ENCODE peak calls at places on chromosomes 6 and 20, in five cellular contexts. E, O, P, J and S are unnamed samples.

GRCh38 chr20:32536861-32537656 is 48.1 kb downstream of the NOL4L start:
- DNase-seq in O (no peak), J (peak), P (peak), E (no peak), S (no peak)

GRCh38 chr6:47579040-47579439 is 101.5 kb downstream of the CD2AP start:
- DNase-seq in J (no peak), E (no peak), P (no peak), O (no peak), S (no peak)

GRCh38 chr6:107075951-107076381 is 39.3 kb downstream of the BEND3 start:
- DNase-seq in E (peak), J (no peak), O (no peak), P (no peak), S (no peak)

GRCh38 chr6:168315626-168316025 is 4.0 kb downstream of the DACT2 start:
- DNase-seq in E (no peak), J (no peak), O (no peak), P (no peak), S (no peak)

GRCh38 chr6:32424584-32424983 is 15.1 kb upstream of the HLA-DRA start:
- DNase-seq in O (no peak), J (no peak), P (no peak), E (no peak), S (no peak)

GRCh38 chr6:291148-291696 is 1.1 kb upstream of the DUSP22 start:
- DNase-seq in J (peak), E (peak), O (no peak), P (no peak), S (no peak)

GRCh38 chr6:168197636-168198301 is 118.8 kb upstream of the FRMD1 start:
- DNase-seq in O (no peak), E (no peak), J (no peak), P (peak), S (no peak)

GRCh38 chr6:71254323-71254722 is 34.3 kb upstream of the OGFRL1 start:
- DNase-seq in O (no peak), E (no peak), P (no peak), J (no peak), S (no peak)

GRCh38 chr6:24566020-24566752 is 71.4 kb downstream of the ALDH5A1 start:
- DNase-seq in P (no peak), E (no peak), O (no peak), J (peak), S (no peak)

GRCh38 chr6:74733830-74734591 is 471.8 kb downstream of the COL12A1 start:
- DNase-seq in E (no peak), J (no peak), P (no peak), O (no peak), S (no peak)

GRCh38 chr20:8855315-8855714 is 213.6 kb upstream of the PLCB4 start:
- DNase-seq in P (no peak), O (peak), J (no peak), E (no peak), S (no peak)

GRCh38 chr6:162533009-162533400 is 194.6 kb downstream of the PRKN start:
- DNase-seq in E (peak), J (no peak), P (no peak), O (no peak), S (no peak)

GRCh38 chr20:3706774-3707507 is 5.5 kb downstream of the SIGLEC1 start:
- DNase-seq in P (no peak), J (no peak), E (no peak), O (no peak), S (no peak)

GRCh38 chr20:11453430-11453829 is 464.3 kb upstream of the BTBD3 start:
- DNase-seq in J (no peak), E (peak), O (no peak), P (no peak), S (no peak)

GRCh38 chr20:56628873-56629463 is at the start of gene TFAP2C:
- DNase-seq in P (no peak), E (peak), O (peak), J (peak), S (peak)

GRCh38 chr20:51661609-51662178 is 106.5 kb downstream of the ATP9A start:
- DNase-seq in P (peak), E (peak), J (peak), O (no peak), S (peak)

GRCh38 chr6:7000825-7001777 is 106.7 kb upstream of the RREB1 start:
- DNase-seq in J (no peak), E (no peak), O (no peak), P (no peak), S (no peak)

GRCh38 chr6:74248966-74249365 is 553.0 kb downstream of the CD109 start:
- DNase-seq in O (no peak), E (no peak), P (no peak), J (no peak), S (no peak)

GRCh38 chr20:61682998-61683681 is 382.5 kb downstream of the TAF4 start:
- DNase-seq in P (no peak), E (no peak), O (no peak), J (no peak), S (no peak)

GRCh38 chr20:35387334-35387733 is 24.4 kb downstream of the UQCC1 start:
- DNase-seq in O (no peak), J (no peak), P (no peak), E (no peak), S (no peak)

GRCh38 chr6:141394565-141395051 is 738.1 kb upstream of the GJE1 start:
- DNase-seq in P (no peak), O (no peak), J (no peak), E (no peak), S (no peak)

GRCh38 chr6:54093306-54093705 is 17.9 kb upstream of the MLIP start:
- DNase-seq in J (no peak), P (no peak), E (no peak), O (no peak), S (no peak)

GRCh38 chr6:116158641-116159040 is 32.7 kb upstream of the COL10A1 start:
- DNase-seq in O (no peak), P (no peak), J (no peak), E (no peak), S (no peak)

GRCh38 chr20:62616728-62617621 is 25.3 kb upstream of the SLCO4A1 start:
- DNase-seq in P (peak), J (peak), E (peak), O (peak), S (peak)

GRCh38 chr20:62569615-62570014 is 72.7 kb upstream of the SLCO4A1 start:
- DNase-seq in O (no peak), P (no peak), E (no peak), J (no peak), S (no peak)

GRCh38 chr20:23093613-23094012 is 7.5 kb upstream of the CD93 start:
- DNase-seq in P (no peak), E (no peak), J (no peak), O (no peak), S (no peak)

GRCh38 chr6:105184921-105185320 is 5.1 kb upstream of the POPDC3 start:
- DNase-seq in O (no peak), J (no peak), E (no peak), P (no peak), S (peak)

GRCh38 chr6:37254881-37255280 is 2.7 kb upstream of the TBC1D22B start:
- DNase-seq in J (no peak), E (no peak), P (no peak), O (no peak), S (no peak)

GRCh38 chr6:72748759-72749158 is 126.9 kb downstream of the KCNQ5 start:
- DNase-seq in O (no peak), J (no peak), E (peak), P (no peak), S (peak)

GRCh38 chr6:7047966-7048365 is 59.8 kb upstream of the RREB1 start:
- DNase-seq in P (no peak), E (peak), J (peak), O (no peak), S (no peak)

GRCh38 chr6:18446771-18447170 is 59.6 kb downstream of the RNF144B start:
- DNase-seq in E (no peak), J (no peak), P (no peak), O (no peak), S (no peak)

GRCh38 chr20:57316795-57317201 is 12.8 kb upstream of the SPO11 start:
- DNase-seq in P (peak), O (no peak), E (no peak), J (no peak), S (no peak)

GRCh38 chr20:57876163-57876562 is 166.3 kb upstream of the PMEPA1 start:
- DNase-seq in E (no peak), O (no peak), P (peak), J (no peak), S (no peak)

GRCh38 chr6:125195526-125195925 is 42.0 kb downstream of the TPD52L1 start:
- DNase-seq in E (no peak), J (no peak), O (no peak), P (no peak), S (no peak)

GRCh38 chr6:125197795-125198269 is 44.3 kb downstream of the TPD52L1 start:
- DNase-seq in E (peak), J (peak), P (no peak), O (peak), S (no peak)

GRCh38 chr6:125200986-125201385 is 47.4 kb downstream of the TPD52L1 start:
- DNase-seq in E (no peak), O (no peak), P (no peak), J (no peak), S (no peak)

GRCh38 chr6:125196613-125197012 is 43.0 kb downstream of the TPD52L1 start:
- DNase-seq in P (no peak), J (no peak), E (no peak), O (no peak), S (no peak)

DNA sequence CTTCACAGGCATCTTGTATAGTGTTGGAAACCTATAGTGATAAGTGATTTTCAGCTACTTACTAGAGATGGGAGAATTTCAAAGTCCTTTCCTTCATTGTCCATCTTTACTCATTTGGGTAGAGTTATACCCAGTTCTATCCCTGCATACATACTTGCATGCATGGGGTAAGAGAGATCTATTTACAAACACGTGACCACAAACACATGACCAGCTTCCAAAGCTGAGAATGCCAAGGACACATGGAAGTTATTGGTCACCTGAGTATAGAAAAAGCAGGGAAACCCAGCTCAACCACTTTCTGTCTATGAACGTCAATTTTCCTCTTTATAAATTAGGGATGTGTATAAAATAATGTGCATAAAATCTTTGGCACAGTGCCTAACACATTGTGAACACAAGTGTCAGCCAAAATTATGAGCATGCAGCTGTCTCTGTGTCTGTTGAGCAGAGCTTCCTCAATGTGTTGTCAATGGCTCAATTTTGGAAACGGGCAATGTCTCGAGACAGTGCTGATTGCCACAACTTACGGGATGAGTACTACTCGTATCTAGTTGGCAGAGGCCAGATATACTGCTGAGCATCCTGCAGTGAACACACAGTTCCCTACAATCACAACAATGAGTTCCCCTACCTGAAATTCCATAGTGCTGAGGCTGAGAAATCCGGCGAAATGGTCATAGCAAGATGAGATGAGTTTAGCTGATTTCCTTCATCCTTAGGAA is 44.9 kb downstream of the TPD52L1 start:
- DNase-seq in E (peak), O (no peak), J (no peak), P (no peak), S (no peak)
- H3K27ac ChIP-seq in E (peak), O (peak), J (peak), P (no peak), S (no peak)

GRCh38 chr20:19964289-19965263 is 52.6 kb upstream of the NAA20 start:
- DNase-seq in O (peak), P (no peak), E (peak), J (peak), S (peak)

GRCh38 chr20:19968488-19969073 is 48.6 kb upstream of the NAA20 start:
- DNase-seq in O (no peak), E (no peak), J (no peak), P (no peak), S (no peak)

GRCh38 chr20:19969106-19969505 is 48.1 kb upstream of the NAA20 start:
- DNase-seq in P (no peak), J (no peak), O (no peak), E (no peak), S (no peak)

GRCh38 chr20:19967441-19967840 is 49.7 kb upstream of the NAA20 start:
- DNase-seq in J (no peak), O (no peak), E (no peak), P (no peak), S (no peak)

DNA sequence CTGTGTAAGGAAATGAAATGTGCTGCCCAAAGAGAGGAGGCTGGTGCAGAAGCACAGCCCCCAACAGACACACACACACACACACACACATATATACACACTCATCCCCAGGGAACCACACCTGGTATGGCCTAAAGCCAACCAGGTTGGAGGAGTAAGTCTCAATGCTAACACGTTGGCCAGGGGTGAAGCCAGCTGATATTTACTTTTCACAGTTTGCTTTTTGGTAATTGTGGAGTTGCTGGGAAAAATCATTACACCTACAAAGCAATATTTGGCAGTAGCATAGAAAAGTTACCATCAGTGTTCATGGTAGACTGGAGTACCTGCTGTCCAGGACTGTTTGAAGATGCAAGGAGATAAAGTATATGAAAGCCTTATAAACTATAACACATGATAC is 50.3 kb upstream of the NAA20 start:
- DNase-seq in O (no peak), J (no peak), E (no peak), P (no peak), S (no peak)
- H3K27ac ChIP-seq in O (no peak), J (no peak), E (no peak), P (no peak), S (no peak)

GRCh38 chr6:158907931-158908330 is 88.8 kb upstream of the EZR start:
- DNase-seq in E (no peak), O (no peak), P (no peak), J (no peak), S (no peak)

GRCh38 chr6:158910484-158911075 is 89.4 kb downstream of the RSPH3 start:
- DNase-seq in P (no peak), O (no peak), J (peak), E (no peak), S (no peak)

GRCh38 chr6:158908596-158908995 is 89.4 kb upstream of the EZR start:
- DNase-seq in J (no peak), P (no peak), E (no peak), O (no peak), S (no peak)

GRCh38 chr6:158911746-158912158 is 88.2 kb downstream of the RSPH3 start:
- DNase-seq in J (no peak), O (no peak), E (no peak), P (peak), S (no peak)

DNA sequence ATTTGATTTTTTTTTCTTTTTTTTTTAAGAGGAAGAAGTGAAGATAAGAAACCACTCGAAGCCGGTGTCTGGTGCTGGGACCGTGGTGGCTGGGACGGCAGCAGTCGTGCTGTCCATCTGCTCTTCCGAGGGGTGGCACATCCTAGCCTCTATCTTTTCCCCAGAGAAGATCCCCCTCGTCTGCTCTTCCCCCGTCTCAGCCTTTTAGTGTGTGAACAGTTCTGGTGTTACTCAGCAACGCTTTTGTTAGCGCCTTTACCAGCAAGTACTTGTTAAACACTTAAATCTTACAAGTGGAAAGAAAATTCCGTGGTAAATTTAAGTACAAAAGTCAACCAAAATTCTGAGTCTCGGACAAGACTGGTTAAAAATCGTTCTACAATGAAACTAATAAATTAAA is 90.1 kb downstream of the RSPH3 start:
- DNase-seq in O (no peak), P (no peak), E (no peak), J (no peak), S (no peak)
- H3K27ac ChIP-seq in O (no peak), P (no peak), E (no peak), J (peak), S (no peak)

DNA sequence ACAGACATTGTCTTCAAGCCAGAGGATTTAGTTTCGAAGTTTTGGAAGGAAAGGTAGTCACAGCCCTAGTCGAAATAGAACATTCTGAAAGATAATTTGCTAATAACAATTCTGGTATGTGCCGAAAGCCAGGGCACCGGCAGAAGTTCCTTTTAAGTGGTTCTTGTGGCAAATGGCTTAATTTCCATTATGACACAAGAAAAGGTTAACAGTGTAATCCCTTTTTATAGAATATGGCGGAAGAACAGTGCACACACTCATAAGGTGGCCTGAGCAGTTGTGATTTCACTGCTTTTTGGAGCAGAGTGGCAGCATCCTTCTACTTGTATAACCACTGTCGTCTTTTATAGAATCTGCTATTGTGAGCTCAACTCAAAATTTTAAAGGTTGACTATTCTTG is 152.4 kb downstream of the SASH1 start:
- DNase-seq in O (no peak), P (no peak), E (no peak), J (no peak), S (no peak)
- H3K27ac ChIP-seq in O (no peak), P (no peak), E (no peak), J (no peak), S (no peak)

GRCh38 chr6:79673947-79674346 is 42.8 kb downstream of the SH3BGRL2 start:
- DNase-seq in P (no peak), O (no peak), J (no peak), E (no peak), S (no peak)

GRCh38 chr6:79669766-79670165 is 38.6 kb downstream of the SH3BGRL2 start:
- DNase-seq in J (no peak), P (no peak), E (no peak), O (no peak), S (no peak)

GRCh38 chr6:79671605-79672266 is 40.6 kb downstream of the SH3BGRL2 start:
- DNase-seq in P (peak), O (peak), J (peak), E (peak), S (no peak)

GRCh38 chr6:79670789-79671188 is 39.7 kb downstream of the SH3BGRL2 start:
- DNase-seq in O (no peak), E (no peak), P (no peak), J (no peak), S (no peak)

GRCh38 chr6:79672631-79673065 is 41.5 kb downstream of the SH3BGRL2 start:
- DNase-seq in J (peak), E (peak), O (no peak), P (no peak), S (no peak)
- H3K27ac ChIP-seq in J (peak), E (no peak), O (no peak), P (no peak), S (no peak)

GRCh38 chr6:42123379-42124103 is 18.9 kb downstream of the C6orf132 start:
- DNase-seq in P (no peak), O (no peak), E (no peak), J (no peak), S (no peak)

GRCh38 chr6:42125663-42126062 is 16.8 kb downstream of the C6orf132 start:
- DNase-seq in E (no peak), J (no peak), O (no peak), P (no peak), S (no peak)

GRCh38 chr6:42120895-42121865 is 21.2 kb downstream of the C6orf132 start:
- DNase-seq in O (no peak), E (peak), P (no peak), J (no peak), S (no peak)

GRCh38 chr6:42125231-42125630 is 17.2 kb downstream of the C6orf132 start:
- DNase-seq in E (no peak), P (no peak), J (no peak), O (no peak), S (no peak)

DNA sequence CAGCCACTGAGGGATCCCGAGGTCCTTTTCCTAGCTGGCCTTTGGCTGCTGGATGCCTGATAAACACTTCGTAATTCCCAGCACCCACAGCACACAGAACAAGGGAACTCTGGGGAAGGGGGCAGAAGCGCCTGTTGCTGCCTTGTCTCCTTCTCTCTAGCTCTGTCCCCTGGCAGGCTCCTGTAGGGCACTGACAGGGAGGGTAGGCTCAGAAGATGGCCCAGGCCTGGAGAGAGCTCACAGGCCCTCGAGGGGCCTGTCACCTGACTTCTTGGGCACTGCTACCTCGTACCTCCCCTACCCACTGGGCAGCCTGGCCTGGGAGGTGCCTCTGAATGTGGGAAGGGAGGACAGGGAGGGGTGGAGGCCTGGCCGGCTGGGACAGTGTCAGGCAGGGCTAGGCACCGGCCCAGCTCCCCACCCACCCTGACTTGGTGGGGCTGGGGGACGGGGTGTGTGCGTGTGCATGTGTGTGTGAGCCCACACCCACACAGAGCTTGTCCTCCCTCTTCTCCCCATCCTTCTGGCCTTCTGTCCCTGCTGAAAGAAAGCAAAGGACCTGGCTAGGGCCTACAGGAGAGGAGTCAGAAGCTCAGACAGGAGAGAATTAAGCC is 18.1 kb downstream of the C6orf132 start:
- DNase-seq in O (no peak), P (no peak), E (no peak), J (no peak), S (no peak)
- H3K27ac ChIP-seq in O (no peak), P (no peak), E (no peak), J (no peak), S (no peak)